ENCODE peak calls at places on chromosomes 13 and 19, in five cellular contexts. One of them, this sample, is unnamed.

GRCh38 chr13:34990399-34991224 is 48.5 kb downstream of the NBEA start:
- DNase-seq in H1: no peak
- DNase-seq in HepG2: peak
- DNase-seq in K562: no peak
- DNase-seq in GM12878: no peak
- DNase-seq in this sample: no peak

GRCh38 chr19:18999016-18999758 is 34.1 kb downstream of the SUGP2 start:
- DNase-seq in H1: no peak
- DNase-seq in HepG2: no peak
- DNase-seq in K562: no peak
- DNase-seq in GM12878: no peak
- DNase-seq in this sample: no peak

GRCh38 chr13:62210951-62211350 is 795.3 kb upstream of the PCDH20 start:
- DNase-seq in H1: no peak
- DNase-seq in HepG2: no peak
- DNase-seq in K562: no peak
- DNase-seq in GM12878: no peak
- DNase-seq in this sample: no peak

GRCh38 chr19:34985249-34986022 is 14.7 kb upstream of the GRAMD1A start:
- DNase-seq in H1: peak
- DNase-seq in HepG2: no peak
- DNase-seq in K562: no peak
- DNase-seq in GM12878: no peak
- DNase-seq in this sample: no peak

GRCh38 chr19:44142014-44142523 is 715 bp downstream of the ZNF234 start:
- DNase-seq in H1: peak
- DNase-seq in HepG2: peak
- DNase-seq in K562: peak
- DNase-seq in GM12878: no peak
- DNase-seq in this sample: no peak

GRCh38 chr19:5484398-5485285 is 29.4 kb downstream of the ZNRF4 start:
- DNase-seq in H1: no peak
- DNase-seq in HepG2: peak
- DNase-seq in K562: no peak
- DNase-seq in GM12878: no peak
- DNase-seq in this sample: no peak

GRCh38 chr19:19334063-19334988 is 13.7 kb downstream of the MAU2 start:
- DNase-seq in H1: no peak
- DNase-seq in HepG2: no peak
- DNase-seq in K562: no peak
- DNase-seq in GM12878: no peak
- DNase-seq in this sample: no peak

GRCh38 chr19:8487137-8487851 is 15.1 kb downstream of the PRAM1 start:
- DNase-seq in H1: no peak
- DNase-seq in HepG2: no peak
- DNase-seq in K562: no peak
- DNase-seq in GM12878: no peak
- DNase-seq in this sample: no peak

GRCh38 chr19:48807590-48808308 is 3.1 kb downstream of the BCAT2 start:
- DNase-seq in H1: peak
- DNase-seq in HepG2: peak
- DNase-seq in K562: peak
- DNase-seq in GM12878: no peak
- DNase-seq in this sample: no peak

GRCh38 chr19:13055213-13056051 is 47.2 kb downstream of the LYL1 start:
- DNase-seq in H1: peak
- DNase-seq in HepG2: no peak
- DNase-seq in K562: no peak
- DNase-seq in GM12878: no peak
- DNase-seq in this sample: no peak

GRCh38 chr13:93279982-93280381 is 53.4 kb downstream of the GPC6 start:
- DNase-seq in H1: no peak
- DNase-seq in HepG2: no peak
- DNase-seq in K562: no peak
- DNase-seq in GM12878: no peak
- DNase-seq in this sample: no peak

GRCh38 chr19:35266149-35266903 is 2.4 kb upstream of the USF2 start:
- DNase-seq in H1: no peak
- DNase-seq in HepG2: no peak
- DNase-seq in K562: no peak
- DNase-seq in GM12878: no peak
- DNase-seq in this sample: no peak

GRCh38 chr13:24153979-24154378 is 6.5 kb upstream of the SPATA13 start:
- DNase-seq in H1: no peak
- DNase-seq in HepG2: no peak
- DNase-seq in K562: no peak
- DNase-seq in GM12878: no peak
- DNase-seq in this sample: no peak

GRCh38 chr13:48973845-48974431 is 1.8 kb upstream of the FNDC3A start:
- DNase-seq in H1: no peak
- DNase-seq in HepG2: no peak
- DNase-seq in K562: no peak
- DNase-seq in GM12878: no peak
- DNase-seq in this sample: no peak

GRCh38 chr13:46550822-46551221 is 2.1 kb upstream of the LRCH1 start:
- DNase-seq in H1: no peak
- DNase-seq in HepG2: no peak
- DNase-seq in K562: no peak
- DNase-seq in GM12878: no peak
- DNase-seq in this sample: no peak

GRCh38 chr19:19459707-19460251 is 54.3 kb downstream of the GATAD2A start:
- DNase-seq in H1: no peak
- DNase-seq in HepG2: no peak
- DNase-seq in K562: no peak
- DNase-seq in GM12878: no peak
- DNase-seq in this sample: no peak

GRCh38 chr13:24605923-24606372 is 74.3 kb upstream of the ATP12A start:
- DNase-seq in H1: peak
- DNase-seq in HepG2: peak
- DNase-seq in K562: no peak
- DNase-seq in GM12878: no peak
- DNase-seq in this sample: peak

GRCh38 chr13:46982856-46983582 is 86.2 kb upstream of the HTR2A start:
- DNase-seq in H1: no peak
- DNase-seq in HepG2: no peak
- DNase-seq in K562: no peak
- DNase-seq in GM12878: peak
- DNase-seq in this sample: no peak

GRCh38 chr13:26497991-26498423 is 59.5 kb upstream of the WASF3 start:
- DNase-seq in H1: no peak
- DNase-seq in HepG2: no peak
- DNase-seq in K562: no peak
- DNase-seq in GM12878: no peak
- DNase-seq in this sample: no peak

GRCh38 chr13:109819851-109820250 is 33.5 kb upstream of the IRS2 start:
- DNase-seq in H1: no peak
- DNase-seq in HepG2: no peak
- DNase-seq in K562: no peak
- DNase-seq in GM12878: no peak
- DNase-seq in this sample: no peak

GRCh38 chr13:21913010-21913409 is 242.1 kb downstream of the FGF9 start:
- DNase-seq in H1: no peak
- DNase-seq in HepG2: no peak
- DNase-seq in K562: no peak
- DNase-seq in GM12878: no peak
- DNase-seq in this sample: peak

GRCh38 chr13:97328222-97328790 is 105.7 kb upstream of the RAP2A start:
- DNase-seq in H1: no peak
- DNase-seq in HepG2: no peak
- DNase-seq in K562: no peak
- DNase-seq in GM12878: no peak
- DNase-seq in this sample: no peak

GRCh38 chr19:13070425-13071140 is 32.1 kb downstream of the LYL1 start:
- DNase-seq in H1: no peak
- DNase-seq in HepG2: no peak
- DNase-seq in K562: no peak
- DNase-seq in GM12878: no peak
- DNase-seq in this sample: no peak

GRCh38 chr13:73372691-73373627 is 314.2 kb downstream of the KLF5 start:
- DNase-seq in H1: no peak
- DNase-seq in HepG2: no peak
- DNase-seq in K562: no peak
- DNase-seq in GM12878: no peak
- DNase-seq in this sample: no peak

GRCh38 chr19:46571495-46571894 is 29.6 kb upstream of the CALM3 start:
- DNase-seq in H1: peak
- DNase-seq in HepG2: peak
- DNase-seq in K562: peak
- DNase-seq in GM12878: no peak
- DNase-seq in this sample: peak

GRCh38 chr19:40217027-40217810 is 965 bp downstream of the TTC9B start:
- DNase-seq in H1: peak
- DNase-seq in HepG2: no peak
- DNase-seq in K562: peak
- DNase-seq in GM12878: no peak
- DNase-seq in this sample: peak

GRCh38 chr13:110379905-110380341 is 72.8 kb downstream of the COL4A2 start:
- DNase-seq in H1: peak
- DNase-seq in HepG2: no peak
- DNase-seq in K562: no peak
- DNase-seq in GM12878: no peak
- DNase-seq in this sample: no peak

GRCh38 chr19:23304238-23304637 is 54.0 kb upstream of the ZNF724 start:
- DNase-seq in H1: no peak
- DNase-seq in HepG2: no peak
- DNase-seq in K562: no peak
- DNase-seq in GM12878: no peak
- DNase-seq in this sample: no peak

GRCh38 chr19:55493650-55494171 is 5.5 kb downstream of the SSC5D start:
- DNase-seq in H1: no peak
- DNase-seq in HepG2: no peak
- DNase-seq in K562: no peak
- DNase-seq in GM12878: no peak
- DNase-seq in this sample: no peak

GRCh38 chr13:102038787-102039186 is 363.1 kb downstream of the FGF14 start:
- DNase-seq in H1: no peak
- DNase-seq in HepG2: no peak
- DNase-seq in K562: no peak
- DNase-seq in GM12878: no peak
- DNase-seq in this sample: no peak

GRCh38 chr13:102039264-102039663 is 362.6 kb downstream of the FGF14 start:
- DNase-seq in H1: no peak
- DNase-seq in HepG2: no peak
- DNase-seq in K562: no peak
- DNase-seq in GM12878: no peak
- DNase-seq in this sample: no peak

GRCh38 chr13:102041544-102041943 is 360.3 kb downstream of the FGF14 start:
- DNase-seq in H1: no peak
- DNase-seq in HepG2: no peak
- DNase-seq in K562: no peak
- DNase-seq in GM12878: no peak
- DNase-seq in this sample: no peak

GRCh38 chr13:102042746-102043145 is 359.1 kb downstream of the FGF14 start:
- DNase-seq in H1: no peak
- DNase-seq in HepG2: no peak
- DNase-seq in K562: no peak
- DNase-seq in GM12878: no peak
- DNase-seq in this sample: no peak

DNA sequence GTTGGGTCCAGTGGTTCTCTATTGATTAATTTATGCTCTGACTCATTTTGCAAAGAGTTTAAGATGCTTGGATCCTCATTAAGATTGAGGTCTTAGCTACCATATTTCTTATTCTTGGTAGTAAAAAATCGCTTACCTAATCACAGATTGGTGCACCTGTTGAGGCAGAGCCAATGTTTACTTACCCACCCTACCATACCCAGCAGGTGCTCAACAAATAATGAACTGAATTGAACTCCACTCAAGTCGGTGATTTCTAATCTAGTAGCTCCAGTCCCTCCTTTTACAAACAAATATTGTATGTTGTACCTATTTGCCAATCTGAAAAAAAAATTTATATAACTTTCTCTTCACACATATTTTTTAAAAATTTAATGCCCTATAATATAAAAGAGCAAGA is 361.0 kb downstream of the FGF14 start:
- DNase-seq in H1: no peak
- DNase-seq in HepG2: no peak
- DNase-seq in K562: no peak
- DNase-seq in GM12878: no peak
- DNase-seq in this sample: no peak
- TF ChIP-seq SP1 in H1: no peak
- TF ChIP-seq SP1 in HepG2: no peak
- TF ChIP-seq SP1 in K562: no peak
- TF ChIP-seq SP1 in GM12878: no peak
- TF ChIP-seq SP1 in this sample: no peak

GRCh38 chr19:49838816-49839588 is 12.0 kb upstream of the PTOV1 start:
- DNase-seq in H1: no peak
- DNase-seq in HepG2: no peak
- DNase-seq in K562: no peak
- DNase-seq in GM12878: no peak
- DNase-seq in this sample: no peak
- H2AFZ ChIP-seq in H1: no peak
- H2AFZ ChIP-seq in HepG2: no peak
- H2AFZ ChIP-seq in K562: no peak
- H2AFZ ChIP-seq in GM12878: no peak
- H2AFZ ChIP-seq in this sample: no peak

GRCh38 chr19:50778906-50779430 is 8.7 kb downstream of the GPR32 start:
- DNase-seq in H1: no peak
- DNase-seq in HepG2: no peak
- DNase-seq in K562: peak
- DNase-seq in GM12878: no peak
- DNase-seq in this sample: no peak
- TF ChIP-seq ZNF274 in H1: no peak
- TF ChIP-seq ZNF274 in HepG2: no peak
- TF ChIP-seq ZNF274 in K562: no peak
- TF ChIP-seq ZNF274 in GM12878: no peak
- TF ChIP-seq ZNF274 in this sample: no peak

DNA sequence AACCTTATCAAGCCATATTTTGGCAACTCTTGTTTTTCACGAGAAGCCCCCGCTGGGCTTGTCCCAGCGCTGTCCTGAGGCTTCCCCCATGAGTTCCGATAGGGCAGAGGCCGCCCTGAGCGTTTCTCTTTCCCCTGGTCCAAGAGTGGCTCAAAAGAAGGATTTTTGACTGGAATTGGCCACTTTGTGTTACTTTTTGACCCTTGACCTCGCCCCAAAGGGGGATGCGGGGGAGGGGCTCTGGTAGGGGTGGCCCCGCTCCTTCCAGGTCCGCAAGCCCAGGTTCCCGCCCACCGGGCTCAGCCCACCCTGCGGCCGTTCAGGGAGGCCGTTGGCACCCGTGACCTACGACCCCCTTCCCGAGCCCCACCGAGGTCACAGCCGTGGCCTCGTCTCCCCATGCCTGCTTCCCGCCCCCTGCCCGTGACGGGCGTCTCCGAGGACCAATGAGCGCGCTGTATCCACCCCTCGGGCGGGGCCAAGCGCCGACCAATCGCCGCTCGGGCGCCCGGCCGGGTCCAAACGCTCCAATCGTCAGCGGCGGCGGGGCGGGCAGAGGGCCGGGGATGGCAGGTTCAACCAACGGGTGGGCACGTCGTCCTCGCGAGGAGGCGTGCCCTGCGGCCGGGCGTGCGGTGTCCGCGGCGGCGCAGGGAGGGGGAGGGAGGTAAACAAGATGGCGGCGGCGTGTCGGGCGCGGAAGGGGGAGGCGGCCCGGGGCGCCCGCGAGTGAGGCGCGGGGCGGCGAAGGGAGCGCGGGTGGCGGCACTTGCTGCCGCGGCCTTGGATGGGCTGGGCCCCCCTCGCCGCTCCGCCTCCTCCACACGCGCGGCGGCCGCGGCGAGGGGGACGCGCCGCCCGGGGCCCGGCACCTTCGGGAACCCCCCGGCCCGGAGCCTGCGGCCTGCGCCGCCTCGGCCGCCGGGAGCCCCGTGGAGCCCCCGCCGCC is at the start of gene STK11:
- DNase-seq in H1: peak
- DNase-seq in HepG2: peak
- DNase-seq in K562: peak
- DNase-seq in GM12878: peak
- DNase-seq in this sample: peak
- TF ChIP-seq SP1 in H1: peak
- TF ChIP-seq SP1 in HepG2: peak
- TF ChIP-seq SP1 in K562: peak
- TF ChIP-seq SP1 in GM12878: peak
- TF ChIP-seq SP1 in this sample: peak

This sample was measured in HCT116.